ENCODE peak calls at places on chromosomes 3 and 15, in five cellular contexts. V, S, P, L and R are unnamed samples.

GRCh38 chr15:85044251-85044853 is 62.7 kb downstream of the PDE8A start:
- DNase-seq in V (peak), S (no peak), P (peak), L (no peak), R (no peak)

GRCh38 chr3:21894459-21895083 is 143.6 kb upstream of the ZNF385D start:
- DNase-seq in V (no peak), S (no peak), P (peak), L (no peak), R (no peak)

GRCh38 chr15:40092416-40093223 is 16.1 kb downstream of the BMF start:
- DNase-seq in V (no peak), S (no peak), P (peak), L (no peak), R (no peak)

GRCh38 chr3:16028604-16029003 is 145.9 kb upstream of the GALNT15 start:
- DNase-seq in V (no peak), S (no peak), P (peak), L (no peak), R (no peak)

GRCh38 chr15:63135804-63136203 is 14.1 kb downstream of the LACTB start:
- DNase-seq in V (no peak), S (no peak), P (peak), L (no peak), R (no peak)

GRCh38 chr3:61841111-61841845 is 279.9 kb downstream of the PTPRG start:
- DNase-seq in V (no peak), S (no peak), P (peak), L (no peak), R (no peak)

GRCh38 chr3:73707772-73708171 is 83.0 kb upstream of the PDZRN3 start:
- DNase-seq in V (no peak), S (no peak), P (peak), L (no peak), R (no peak)

GRCh38 chr3:194098036-194098871 is 37.7 kb upstream of the HES1 start:
- DNase-seq in V (no peak), S (no peak), P (no peak), L (no peak), R (no peak)

GRCh38 chr3:196377321-196377720 is 39.1 kb upstream of the TM4SF19 start:
- DNase-seq in V (no peak), S (no peak), P (no peak), L (no peak), R (no peak)

GRCh38 chr3:143600762-143601161 is 247.5 kb downstream of the SLC9A9 start:
- DNase-seq in V (no peak), S (no peak), P (peak), L (no peak), R (no peak)

GRCh38 chr15:74504418-74504817 is 36.6 kb upstream of the ARID3B start:
- DNase-seq in V (no peak), S (no peak), P (no peak), L (no peak), R (no peak)

GRCh38 chr3:112847692-112848091 is 1.0 kb upstream of the CD200R1L start:
- DNase-seq in V (no peak), S (no peak), P (no peak), L (no peak), R (no peak)

GRCh38 chr3:15795563-15796308 is 2.0 kb downstream of the ANKRD28 start:
- DNase-seq in V (no peak), S (no peak), P (peak), L (no peak), R (no peak)

GRCh38 chr3:183427206-183428139 is 946 bp downstream of the MCF2L2 start:
- DNase-seq in V (no peak), S (no peak), P (no peak), L (no peak), R (no peak)

GRCh38 chr3:180358179-180358578 is 243.8 kb upstream of the TTC14 start:
- DNase-seq in V (no peak), S (no peak), P (no peak), L (no peak), R (no peak)

GRCh38 chr3:129039271-129040038 is 21.1 kb upstream of the GP9 start:
- DNase-seq in V (no peak), S (no peak), P (no peak), L (no peak), R (no peak)

GRCh38 chr3:142507241-142507640 is 59.4 kb upstream of the XRN1 start:
- DNase-seq in V (no peak), S (no peak), P (no peak), L (no peak), R (no peak)

GRCh38 chr3:29868702-29869101 is 587.8 kb downstream of the RBMS3 start:
- DNase-seq in V (no peak), S (no peak), P (no peak), L (no peak), R (no peak)

GRCh38 chr3:63625161-63625560 is 27.3 kb upstream of the SNTN start:
- DNase-seq in V (no peak), S (no peak), P (peak), L (no peak), R (no peak)

GRCh38 chr15:51737538-51738305 is at the start of gene LYSMD2:
- DNase-seq in V (peak), S (peak), P (peak), L (peak), R (peak)

GRCh38 chr3:117868766-117869165 is 1159.2 kb downstream of the TUSC7 start:
- DNase-seq in V (no peak), S (no peak), P (peak), L (no peak), R (no peak)

GRCh38 chr3:149366031-149366430 is 11.4 kb downstream of the TM4SF1 start:
- DNase-seq in V (no peak), S (no peak), P (no peak), L (no peak), R (no peak)

GRCh38 chr15:99445272-99445850 is 120.4 kb upstream of the MEF2A start:
- DNase-seq in V (no peak), S (no peak), P (no peak), L (no peak), R (no peak)
- TF ChIP-seq CTCF in V (no peak), S (no peak), P (no peak), L (no peak), R (no peak)

GRCh38 chr15:86178845-86179244 is 99.2 kb downstream of the AGBL1 start:
- DNase-seq in V (no peak), S (no peak), P (no peak), L (no peak), R (no peak)
- TF ChIP-seq CTCF in V (no peak), S (no peak), P (no peak), L (peak), R (no peak)

DNA sequence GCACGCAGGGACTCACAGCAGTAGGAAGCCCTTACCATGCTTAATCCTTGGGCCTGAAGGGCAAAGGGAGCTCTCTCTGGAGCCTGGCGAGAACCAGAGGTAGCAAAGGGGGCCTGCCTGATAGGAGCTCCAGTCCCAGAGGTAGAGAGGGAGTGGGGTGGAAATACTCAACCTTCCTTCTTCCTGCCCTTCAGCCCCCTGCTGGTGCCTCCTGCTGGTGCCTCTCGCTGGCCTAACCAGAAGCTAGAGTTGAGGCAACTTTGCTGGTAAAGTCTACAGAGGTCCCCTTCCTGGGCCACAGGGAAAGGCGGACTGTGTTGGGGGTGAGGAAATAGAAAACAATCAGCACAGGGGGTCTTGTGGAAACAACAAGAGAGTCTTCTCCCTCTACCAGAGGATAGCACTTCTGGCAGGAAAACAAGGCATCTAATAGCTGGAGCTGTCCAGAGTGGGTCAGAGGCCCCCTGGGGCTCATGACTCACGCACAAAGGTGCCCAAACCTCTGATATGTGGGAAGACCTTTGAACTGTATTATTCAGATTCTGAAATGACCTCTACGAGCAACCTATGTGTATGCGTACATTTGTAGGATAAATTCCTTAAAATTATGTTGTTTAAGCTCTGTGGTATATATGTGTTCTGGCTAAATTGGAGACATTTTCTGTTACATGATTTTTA is 133.8 kb downstream of the LRRC28 start:
- DNase-seq in V (no peak), S (no peak), P (peak), L (no peak), R (no peak)
- TF ChIP-seq CTCF in V (no peak), S (no peak), P (peak), L (peak), R (no peak)

DNA sequence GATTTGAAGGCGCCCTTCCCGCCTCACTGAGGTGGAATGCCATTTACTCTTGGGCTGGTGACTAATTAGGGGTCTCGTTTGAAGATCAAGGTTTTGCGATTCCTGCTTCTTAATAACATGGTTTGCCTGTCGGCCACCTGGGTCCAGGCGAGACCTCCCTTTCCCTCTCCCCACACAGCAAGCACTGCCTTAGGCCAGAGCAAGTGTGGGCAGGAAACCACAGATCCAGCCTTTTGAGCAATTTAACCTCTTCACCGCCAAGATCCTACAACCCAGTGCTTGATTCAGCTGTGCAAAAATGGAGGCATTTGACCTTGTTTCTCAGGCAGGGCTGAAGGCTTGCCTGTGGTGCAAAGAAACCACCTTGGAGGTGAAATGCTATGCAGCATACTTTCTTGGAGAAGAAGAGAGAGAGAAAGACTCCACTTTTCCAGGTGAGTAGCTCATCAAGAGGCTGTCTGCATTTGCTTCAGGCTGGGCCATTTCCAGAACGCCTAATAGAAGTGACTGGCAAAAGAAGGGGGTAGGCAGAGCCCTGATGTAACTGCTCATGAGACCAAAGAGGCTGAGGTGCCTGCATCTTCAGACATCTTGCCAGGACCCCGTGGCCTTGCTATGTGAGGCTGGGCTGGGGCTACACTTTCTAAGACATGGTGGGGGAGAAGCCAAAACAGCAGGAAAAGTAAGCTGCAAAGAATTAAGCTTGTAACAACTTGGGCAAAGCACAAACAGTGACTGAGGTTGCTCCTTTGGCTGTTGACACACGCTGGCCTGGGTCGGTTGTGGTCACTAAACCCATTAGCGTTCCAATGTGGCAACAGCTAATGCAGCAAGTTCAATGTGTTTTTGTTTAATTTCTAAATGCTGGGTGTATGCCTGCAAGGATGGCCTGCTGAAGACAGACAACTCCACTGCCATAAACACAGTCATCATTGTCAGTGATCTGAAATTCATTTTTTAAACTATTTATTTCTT is 34.3 kb upstream of the WNT5A start:
- DNase-seq in V (no peak), S (no peak), P (no peak), L (no peak), R (no peak)
- TF ChIP-seq CTCF in V (no peak), S (no peak), P (no peak), L (no peak), R (no peak)

GRCh38 chr15:83210619-83211018 is 3.0 kb upstream of the HDGFL3 start:
- DNase-seq in V (no peak), S (peak), P (peak), L (no peak), R (no peak)
- TF ChIP-seq CTCF in V (no peak), S (no peak), P (no peak), L (no peak), R (no peak)

GRCh38 chr3:172289583-172289982 is 158.7 kb downstream of the GHSR start:
- DNase-seq in V (no peak), S (no peak), P (no peak), L (no peak), R (peak)
- TF ChIP-seq CTCF in V (no peak), S (no peak), P (peak), L (peak), R (peak)

DNA sequence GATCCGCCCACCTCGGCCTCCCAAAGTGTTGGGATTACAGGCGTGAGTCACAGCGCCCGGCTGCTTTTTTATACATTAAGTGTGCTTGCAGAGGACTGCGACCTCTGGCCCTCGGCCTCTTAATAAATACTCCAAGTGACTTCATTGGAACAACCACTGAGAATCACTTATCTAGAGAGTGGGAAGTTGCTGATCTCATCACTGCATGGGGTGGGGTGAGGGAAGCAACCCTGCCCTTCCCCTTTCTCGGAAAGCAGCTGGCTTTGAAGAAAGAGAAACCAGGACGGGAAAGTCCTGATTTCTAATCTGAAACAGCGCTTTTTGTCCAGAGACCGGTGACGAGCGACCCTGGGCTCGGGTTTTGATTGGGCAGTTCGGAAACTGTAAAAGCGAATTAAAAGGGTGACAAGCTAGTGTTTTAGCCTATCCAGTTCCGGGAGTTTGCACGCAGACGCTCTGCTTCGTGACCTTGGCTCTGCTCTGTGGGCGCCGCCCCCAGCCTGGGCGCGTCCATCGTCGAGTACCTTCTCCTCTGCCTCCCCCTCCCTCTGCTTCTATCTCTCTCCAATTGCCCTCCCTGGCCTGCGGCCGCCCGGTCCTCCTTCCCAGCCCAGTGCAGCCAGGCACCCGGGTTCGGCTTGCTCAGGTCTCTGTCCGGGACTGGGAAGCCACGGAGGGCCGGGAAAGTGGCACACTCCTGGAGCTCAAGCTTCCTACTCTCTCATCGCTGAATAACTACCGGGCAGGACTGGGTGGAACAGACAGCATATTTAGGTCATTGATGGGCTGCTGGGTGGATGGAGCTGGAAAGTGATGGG is 7.5 kb upstream of the TRIM69 start:
- DNase-seq in V (peak), S (peak), P (peak), L (peak), R (peak)
- TF ChIP-seq CTCF in V (no peak), S (no peak), P (no peak), L (no peak), R (no peak)